ENCODE peak calls at places on chromosomes 11 and 22, in six cellular contexts. G, W, E, J, O and L are unnamed samples.

GRCh38 chr11:76233196-76233921 is 27.1 kb upstream of the WNT11 start:
- DNase-seq in O (no peak), W (no peak), E (no peak), G (no peak), J (no peak), L (no peak)

GRCh38 chr22:23683545-23683944 is 7.3 kb upstream of the RGL4 start:
- DNase-seq in G (no peak), O (no peak), W (no peak), J (no peak), E (no peak), L (no peak)

GRCh38 chr11:27627979-27628378 is 72.3 kb downstream of the BDNF start:
- DNase-seq in O (no peak), E (no peak), J (no peak), G (no peak), W (no peak), L (no peak)

GRCh38 chr22:45970709-45971388 is 6.1 kb downstream of the WNT7B start:
- DNase-seq in O (no peak), E (no peak), W (no peak), G (no peak), J (no peak), L (no peak)

GRCh38 chr11:68302256-68303054 is 9.9 kb upstream of the LRP5 start:
- DNase-seq in G (no peak), E (no peak), O (peak), J (peak), W (no peak), L (peak)

GRCh38 chr11:132987936-132988335 is 544.4 kb downstream of the OPCML start:
- DNase-seq in O (no peak), E (no peak), W (no peak), G (no peak), J (no peak), L (no peak)

GRCh38 chr11:35943294-35943693 is 568 bp upstream of the LDLRAD3 start:
- DNase-seq in W (no peak), G (no peak), O (no peak), J (no peak), E (no peak), L (no peak)

GRCh38 chr11:61148016-61148640 is 13.1 kb downstream of the VPS37C start:
- DNase-seq in W (no peak), E (no peak), O (no peak), J (no peak), G (no peak), L (no peak)

GRCh38 chr11:121446752-121447156 is 5.4 kb upstream of the SORL1 start:
- DNase-seq in E (peak), W (peak), J (no peak), O (no peak), G (no peak), L (peak)

GRCh38 chr22:46073683-46074504 is 76.4 kb upstream of the PPARA start:
- DNase-seq in J (no peak), W (no peak), O (no peak), E (no peak), G (peak), L (no peak)

GRCh38 chr22:47549741-47550340 is 787.4 kb downstream of the TBC1D22A start:
- DNase-seq in O (no peak), J (no peak), G (no peak), W (no peak), E (no peak), L (no peak)

GRCh38 chr11:5336331-5336730 is 7.0 kb downstream of the OR51B5 start:
- DNase-seq in W (no peak), O (no peak), J (no peak), G (no peak), E (no peak), L (no peak)

GRCh38 chr22:21698430-21699329 is 32.9 kb downstream of the PPIL2 start:
- DNase-seq in W (no peak), J (no peak), O (no peak), E (no peak), G (no peak), L (no peak)

GRCh38 chr11:44324787-44325525 is 15.0 kb upstream of the ALX4 start:
- DNase-seq in G (no peak), J (no peak), W (no peak), E (no peak), O (no peak), L (peak)

GRCh38 chr11:122853971-122854446 is 15.7 kb downstream of the CRTAM start:
- DNase-seq in O (peak), E (peak), W (peak), J (peak), G (no peak), L (peak)

GRCh38 chr11:7967097-7967496 is 1.9 kb upstream of the NLRP10 start:
- DNase-seq in G (no peak), W (no peak), E (no peak), O (no peak), J (peak), L (peak)

GRCh38 chr11:3737386-3737933 is 59.9 kb downstream of the NUP98 start:
- DNase-seq in W (no peak), G (no peak), J (no peak), E (no peak), O (no peak), L (no peak)

GRCh38 chr22:47051435-47052175 is 289.2 kb downstream of the TBC1D22A start:
- DNase-seq in W (peak), E (no peak), O (no peak), J (no peak), G (no peak), L (no peak)

GRCh38 chr11:128552783-128553661 is 34.3 kb downstream of the ETS1 start:
- DNase-seq in O (peak), J (peak), E (peak), W (peak), G (no peak), L (no peak)

GRCh38 chr22:50310949-50311444 is 3.6 kb upstream of the PLXNB2 start:
- DNase-seq in G (no peak), O (no peak), E (no peak), W (no peak), J (no peak), L (no peak)

GRCh38 chr11:103883291-103883690 is 153.1 kb upstream of the DDI1 start:
- DNase-seq in E (no peak), J (no peak), W (no peak), O (no peak), G (no peak), L (no peak)

GRCh38 chr11:11081273-11081672 is 223.4 kb upstream of the ZBED5 start:
- DNase-seq in G (no peak), W (no peak), O (no peak), E (no peak), J (no peak), L (no peak)

GRCh38 chr11:71364176-71364671 is 84.0 kb downstream of the DHCR7 start:
- DNase-seq in J (no peak), O (no peak), E (no peak), G (peak), W (no peak), L (no peak)